ENCODE peak calls at places on chromosome 20, in seven cellular contexts. X is K562, E is HepG2, V is HCT116, F is H1, Z is GM12878, L is SK-N-SH. S is an unnamed sample. For H3K27me3, the result is how much of the 10 kb centered on the place peaks cover.

GRCh38 chr20:42258568-42258967 is 640.4 kb upstream of the CHD6 start:
- DNase-seq in V (no peak), Z (no peak), E (no peak), X (no peak), L (no peak), F (no peak), S (no peak)

GRCh38 chr20:47224300-47224791 is 132.2 kb downstream of the ZMYND8 start:
- DNase-seq in E (no peak), L (no peak), V (no peak), F (no peak), Z (no peak), X (no peak), S (no peak)

GRCh38 chr20:366042-366718 is 14.4 kb upstream of the TRIB3 start:
- DNase-seq in L (no peak), Z (no peak), E (no peak), V (no peak), X (no peak), F (no peak), S (no peak)

GRCh38 chr20:49233226-49233625 is 14.0 kb downstream of the DDX27 start:
- DNase-seq in L (no peak), F (no peak), Z (no peak), X (no peak), E (no peak), V (no peak), S (no peak)

GRCh38 chr20:33687370-33687915 is 1.3 kb upstream of the E2F1 start:
- DNase-seq in L (no peak), Z (no peak), F (no peak), E (no peak), X (no peak), V (no peak), S (no peak)

GRCh38 chr20:5056801-5057599 is 55.7 kb upstream of the SLC23A2 start:
- DNase-seq in E (peak), X (peak), V (peak), L (no peak), F (peak), Z (peak), S (no peak)

GRCh38 chr20:52974155-52974554 is 2.0 kb downstream of the TSHZ2 start:
- DNase-seq in F (no peak), V (no peak), E (no peak), Z (peak), L (peak), X (no peak), S (no peak)

GRCh38 chr20:44863661-44864060 is 21.8 kb upstream of the YWHAB start:
- DNase-seq in V (no peak), L (no peak), X (peak), E (no peak), Z (no peak), F (peak), S (no peak)

GRCh38 chr20:13554076-13554475 is 84.7 kb downstream of the TASP1 start:
- DNase-seq in F (no peak), Z (no peak), L (no peak), X (no peak), V (no peak), E (no peak), S (no peak)

GRCh38 chr20:63309261-63310071 is 16.5 kb downstream of the COL20A1 start:
- DNase-seq in F (peak), V (no peak), L (peak), Z (no peak), E (peak), X (peak), S (no peak)

GRCh38 chr20:19757973-19758887 is at the start of gene RIN2:
- DNase-seq in F (peak), L (peak), V (peak), X (no peak), Z (no peak), E (peak), S (peak)

GRCh38 chr20:63977392-63978276 is 1.8 kb downstream of the SAMD10 start:
- DNase-seq in E (peak), Z (no peak), F (no peak), X (peak), V (no peak), L (no peak), S (no peak)

GRCh38 chr20:47493175-47493953 is 8.3 kb upstream of the NCOA3 start:
- DNase-seq in Z (no peak), F (no peak), L (peak), E (peak), V (peak), X (peak), S (no peak)

GRCh38 chr20:37075932-37076685 is 19.7 kb downstream of the RBL1 start:
- DNase-seq in X (no peak), Z (no peak), V (no peak), F (no peak), E (no peak), L (no peak), S (no peak)

GRCh38 chr20:34626978-34627377 is 49.9 kb downstream of the PIGU start:
- DNase-seq in L (no peak), V (no peak), F (no peak), X (no peak), E (no peak), Z (no peak), S (no peak)

GRCh38 chr20:1528811-1529210 is 28.7 kb downstream of the SIRPD start:
- DNase-seq in V (no peak), L (no peak), X (no peak), E (no peak), F (no peak), Z (no peak), S (no peak)

GRCh38 chr20:13292486-13292885 is 71.4 kb downstream of the ISM1 start:
- DNase-seq in X (no peak), E (peak), F (peak), Z (no peak), L (no peak), V (no peak), S (no peak)

GRCh38 chr20:56222945-56223344 is 25.6 kb upstream of the MC3R start:
- DNase-seq in F (no peak), X (no peak), Z (no peak), E (no peak), V (no peak), L (no peak), S (no peak)

GRCh38 chr20:33985830-33986229 is 7.9 kb upstream of the RALY start:
- DNase-seq in L (no peak), Z (no peak), F (no peak), X (no peak), E (no peak), V (no peak), S (no peak)

GRCh38 chr20:1415667-1416468 is 23.0 kb upstream of the FKBP1A start:
- DNase-seq in E (peak), V (peak), X (peak), Z (no peak), F (no peak), L (no peak), S (peak)

GRCh38 chr20:8601542-8601912 is 467.4 kb upstream of the PLCB4 start:
- DNase-seq in L (no peak), X (no peak), F (no peak), Z (peak), E (no peak), V (no peak), S (no peak)

DNA sequence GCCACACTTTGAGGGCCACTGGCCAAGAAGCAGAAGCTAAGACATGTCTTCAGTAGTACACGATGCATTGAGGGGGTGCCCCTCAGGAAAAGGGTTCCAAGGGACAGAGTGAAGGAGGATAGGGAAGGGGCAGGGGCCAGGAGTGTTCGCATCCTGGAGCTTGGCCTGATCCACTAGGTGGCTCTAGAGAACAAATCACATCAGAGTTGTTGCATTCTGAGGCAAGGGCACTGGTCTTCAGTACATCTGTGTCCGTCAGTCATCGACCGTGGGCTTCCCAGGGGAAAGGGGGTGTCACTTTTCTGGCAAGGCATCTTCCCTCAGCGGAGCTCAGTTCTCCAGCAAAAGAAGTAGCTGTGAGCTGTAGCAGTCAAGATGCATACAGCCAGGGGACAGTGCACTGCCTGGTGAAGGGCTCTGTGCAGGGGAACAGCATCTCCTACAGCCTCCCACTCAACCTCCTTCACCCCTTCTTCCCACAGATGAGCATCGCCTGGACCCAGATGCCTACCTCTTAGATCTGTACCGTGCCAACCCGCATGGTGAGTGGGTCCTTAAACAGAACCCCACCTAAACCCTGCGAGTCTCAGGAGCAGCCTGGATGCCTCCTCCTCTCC is 47.8 kb downstream of the ARHGAP40 start:
- DNase-seq in L (peak), F (peak), V (no peak), X (peak), Z (no peak), E (peak), S (no peak)
- TF ChIP-seq SIN3A in L (no peak), F (no peak), V (no peak), X (no peak), Z (no peak), E (no peak), S (no peak)

DNA sequence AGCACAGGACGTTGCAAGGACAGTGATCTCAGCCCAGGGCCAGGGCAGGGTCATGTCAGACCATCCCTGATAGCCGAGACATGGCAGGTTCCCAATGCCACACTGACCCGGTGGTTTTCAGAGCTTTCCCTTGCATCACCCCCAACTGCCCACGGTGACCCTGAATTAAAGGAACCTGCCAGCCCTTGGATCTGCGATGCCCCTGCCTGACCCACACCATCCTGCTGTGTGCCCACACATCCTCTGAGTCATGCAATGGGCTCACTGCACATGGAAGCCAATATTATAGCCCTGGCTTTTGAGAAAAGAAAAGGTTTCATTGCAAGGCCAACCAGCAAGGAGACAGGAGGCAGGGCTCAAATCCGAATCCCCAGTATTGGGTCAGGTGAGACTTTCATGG is 132.6 kb upstream of the CST7 start:
- DNase-seq in L (no peak), Z (no peak), V (no peak), F (no peak), E (no peak), X (no peak), S (no peak)
- H3K27me3 ChIP-seq in L (under half), Z (under half), V (half or more), F (under half), E (half or more), X (under half), S (under half)

GRCh38 chr20:59690976-59691375 is 86.6 kb downstream of the PHACTR3 start:
- DNase-seq in L (no peak), X (no peak), F (no peak), E (no peak), V (no peak), Z (no peak), S (no peak)

GRCh38 chr20:59693587-59693986 is 89.2 kb downstream of the PHACTR3 start:
- DNase-seq in Z (no peak), X (no peak), L (no peak), E (no peak), V (no peak), F (no peak), S (no peak)

GRCh38 chr20:59688999-59689398 is 84.7 kb downstream of the PHACTR3 start:
- DNase-seq in F (no peak), V (no peak), Z (no peak), E (no peak), L (no peak), X (no peak), S (no peak)

GRCh38 chr20:59690101-59690500 is 85.8 kb downstream of the PHACTR3 start:
- DNase-seq in X (no peak), F (no peak), Z (no peak), E (no peak), V (no peak), L (no peak), S (no peak)

DNA sequence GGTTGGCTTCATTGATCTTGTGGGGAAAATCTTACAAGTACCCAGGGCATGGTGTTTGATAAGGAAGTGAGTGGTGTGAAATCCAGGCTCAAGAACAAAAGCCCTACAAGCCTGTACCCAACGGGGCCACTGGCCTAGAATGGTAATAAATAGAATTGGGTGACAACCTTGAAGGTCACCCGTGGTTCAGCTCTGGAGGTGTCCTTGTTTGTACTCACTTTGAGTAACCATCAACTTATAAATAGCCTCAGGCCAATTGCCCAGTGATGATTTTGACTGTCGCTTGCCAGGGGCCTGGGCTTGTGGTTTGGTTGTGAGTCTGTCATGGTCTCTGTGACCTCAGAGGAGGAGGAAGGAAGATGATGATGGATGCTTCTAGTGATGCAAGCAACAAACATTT is 87.8 kb downstream of the PHACTR3 start:
- DNase-seq in E (no peak), X (no peak), Z (no peak), F (no peak), V (no peak), L (no peak), S (no peak)
- TF ChIP-seq SIN3A in E (no peak), X (no peak), Z (no peak), F (no peak), V (no peak), L (no peak), S (no peak)

GRCh38 chr20:31861346-31862156 is 8.8 kb downstream of the DUSP15 start:
- DNase-seq in V (peak), L (peak), Z (no peak), X (peak), E (peak), F (peak), S (no peak)
- H3K27me3 ChIP-seq in V (under half), L (under half), Z (under half), X (under half), E (half or more), F (under half), S (under half)

DNA sequence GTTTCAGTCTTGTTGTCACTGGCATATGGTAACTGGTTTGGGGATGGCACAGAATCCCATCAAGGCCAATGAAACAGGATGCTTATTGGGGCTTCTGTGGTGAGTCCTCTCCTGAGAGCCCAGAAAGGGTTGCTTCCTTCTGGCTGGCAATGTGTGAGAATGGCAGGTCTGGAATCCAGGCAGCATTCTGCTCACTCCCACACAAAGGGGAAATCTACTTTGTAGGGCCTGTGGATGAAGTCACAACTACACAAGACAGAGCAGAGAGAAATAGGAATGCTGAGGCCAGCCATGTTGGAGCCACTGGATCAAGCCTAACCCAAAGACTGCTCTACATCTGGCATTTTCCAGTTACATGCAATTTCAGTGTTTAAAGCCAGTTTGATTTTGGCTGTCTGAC is 15.7 kb downstream of the PLAGL2 start:
- DNase-seq in X (no peak), Z (no peak), F (no peak), L (no peak), V (no peak), E (no peak), S (no peak)
- TF ChIP-seq SIN3A in X (no peak), Z (no peak), F (no peak), L (no peak), V (no peak), E (no peak), S (no peak)

GRCh38 chr20:57474816-57475215 is 50.1 kb downstream of the CTCFL start:
- DNase-seq in L (no peak), V (no peak), F (no peak), E (no peak), Z (no peak), X (no peak), S (no peak)
- H3K27me3 ChIP-seq in L (under half), V (under half), F (under half), E (half or more), Z (under half), X (under half), S (under half)

GRCh38 chr20:50538276-50538675 is 28.1 kb downstream of the PTPN1 start:
- DNase-seq in F (no peak), V (no peak), Z (no peak), E (no peak), X (no peak), L (no peak), S (no peak)

GRCh38 chr20:50537546-50538201 is 27.5 kb downstream of the PTPN1 start:
- DNase-seq in V (no peak), E (no peak), F (no peak), Z (no peak), X (no peak), L (no peak), S (no peak)

GRCh38 chr20:50543326-50543725 is 33.1 kb downstream of the PTPN1 start:
- DNase-seq in Z (no peak), E (no peak), F (no peak), L (no peak), X (no peak), V (no peak), S (no peak)

GRCh38 chr20:50541606-50542041 is 31.4 kb downstream of the PTPN1 start:
- DNase-seq in Z (peak), V (peak), F (no peak), L (no peak), X (peak), E (no peak), S (no peak)

GRCh38 chr20:50540620-50541605 is 30.7 kb downstream of the PTPN1 start:
- DNase-seq in F (no peak), Z (no peak), V (peak), E (peak), X (no peak), L (no peak), S (no peak)
- TF ChIP-seq SIN3A in F (no peak), Z (no peak), V (peak), E (no peak), X (no peak), L (no peak), S (no peak)

DNA sequence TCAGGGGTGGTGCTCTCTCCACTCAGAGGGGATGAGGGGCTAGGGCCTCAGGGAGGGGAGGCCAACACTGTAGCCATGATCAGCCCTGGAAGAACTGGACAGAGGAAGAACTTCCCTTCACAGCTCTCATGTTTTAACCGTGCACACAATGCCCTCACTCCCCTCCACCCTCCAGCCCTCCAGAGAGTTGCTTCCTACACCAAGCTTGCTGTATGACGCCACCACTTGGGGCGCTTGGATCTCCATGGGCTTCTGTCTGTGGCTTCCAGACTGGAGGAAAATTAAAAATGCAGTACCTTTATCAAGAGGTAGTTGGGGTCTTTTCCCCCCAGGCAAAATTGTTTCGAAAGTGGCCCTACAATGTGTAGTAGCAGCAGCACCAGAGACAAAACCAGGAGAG is 48.4 kb downstream of the ARHGAP40 start:
- DNase-seq in V (no peak), F (no peak), L (no peak), X (no peak), Z (no peak), E (no peak), S (no peak)
- H3K27me3 ChIP-seq in V (under half), F (under half), L (under half), X (under half), Z (under half), E (under half), S (under half)